ENCODE peak calls at places on chromosomes 13 and 19, in four cellular contexts. N, X, Z and G are unnamed samples.

GRCh38 chr13:30936920-30937319 is 4.5 kb downstream of the TEX26 start:
- DNase-seq in Z (no peak), N (no peak), X (no peak), G (no peak)

GRCh38 chr19:46654621-46655152 is 6.3 kb downstream of the DACT3 start:
- DNase-seq in N (no peak), X (peak; percentile 44), Z (peak; percentile 49), G (no peak)

GRCh38 chr19:41327499-41328156 is 17.7 kb downstream of the CCDC97 start:
- DNase-seq in N (peak; percentile 49), X (no peak), Z (peak; percentile 71), G (peak; percentile 66)

GRCh38 chr19:23832717-23833327 is 74.1 kb upstream of the ZNF681 start:
- DNase-seq in Z (no peak), N (no peak), X (no peak), G (no peak)

GRCh38 chr13:104657196-104657595 is 1591.0 kb upstream of the SLC10A2 start:
- DNase-seq in X (no peak), N (no peak), Z (no peak), G (no peak)

GRCh38 chr13:46687810-46688209 is 109.2 kb downstream of the ESD start:
- DNase-seq in Z (no peak), N (peak; percentile 46), X (peak; percentile 96), G (peak; percentile 75)

GRCh38 chr19:38869160-38869835 is 8.8 kb downstream of the RINL start:
- DNase-seq in Z (peak; percentile 67), N (no peak), X (peak; percentile 11), G (peak; percentile 46)

GRCh38 chr13:98954313-98954712 is 23.6 kb downstream of the DOCK9 start:
- DNase-seq in X (peak; percentile 83), Z (peak; percentile 47), N (no peak), G (peak; percentile 51)

GRCh38 chr19:33124207-33125098 is 7.5 kb upstream of the WDR88 start:
- DNase-seq in N (no peak), Z (no peak), X (peak; percentile 92), G (no peak)

GRCh38 chr19:22257381-22257780 is 28.9 kb upstream of the ZNF729 start:
- DNase-seq in N (no peak), Z (no peak), X (no peak), G (no peak)

GRCh38 chr19:32877323-32877912 is 7.9 kb upstream of the SLC7A9 start:
- DNase-seq in X (no peak), N (no peak), Z (peak; percentile 23), G (no peak)

GRCh38 chr13:96821381-96821780 is 172.9 kb downstream of the OXGR1 start:
- DNase-seq in X (no peak), N (peak; percentile 12), Z (no peak), G (no peak)

GRCh38 chr19:15463865-15464371 is 426 bp downstream of the RASAL3 start:
- DNase-seq in N (no peak), X (no peak), Z (no peak), G (peak; percentile 56)

GRCh38 chr19:38194061-38194701 is 29.8 kb downstream of the DPF1 start:
- DNase-seq in N (no peak), X (no peak), Z (no peak), G (no peak)

GRCh38 chr13:69618838-69619237 is 488.8 kb upstream of the ATXN8OS start:
- DNase-seq in X (no peak), Z (no peak), N (no peak), G (no peak)

GRCh38 chr19:17538684-17539287 is 16.7 kb upstream of the COLGALT1 start:
- DNase-seq in Z (no peak), N (no peak), X (peak; percentile 31), G (no peak)

GRCh38 chr13:60754691-60755090 is 357.7 kb downstream of the TDRD3 start:
- DNase-seq in N (no peak), Z (no peak), X (no peak), G (no peak)

GRCh38 chr19:17235618-17236413 is 9.8 kb downstream of the OCEL1 start:
- DNase-seq in X (peak; percentile 83), Z (peak; percentile 80), N (peak; percentile 76), G (peak; percentile 84)

GRCh38 chr13:81021284-81021683 is 680.4 kb upstream of the SPRY2 start:
- DNase-seq in Z (no peak), X (no peak), N (no peak), G (no peak)

GRCh38 chr13:70490320-70490935 is 382.2 kb upstream of the KLHL1 start:
- DNase-seq in N (no peak), Z (no peak), X (peak; percentile 19), G (no peak)

GRCh38 chr19:27679905-27680304 is 1533.0 kb downstream of the UQCRFS1 start:
- DNase-seq in N (no peak), X (no peak), Z (no peak), G (peak; percentile 1)

GRCh38 chr13:62631614-62632013 is 1216.0 kb upstream of the PCDH20 start:
- DNase-seq in N (peak; percentile 25), Z (no peak), X (no peak), G (no peak)

GRCh38 chr13:105048685-105049084 is 1486.8 kb downstream of the EFNB2 start:
- DNase-seq in X (no peak), Z (no peak), N (no peak), G (no peak)

GRCh38 chr13:94825507-94825906 is 113.2 kb upstream of the SOX21 start:
- DNase-seq in X (peak; percentile 66), N (no peak), Z (peak; percentile 62), G (peak; percentile 89)

GRCh38 chr19:49507803-49508494 is 4.5 kb upstream of the FCGRT start:
- DNase-seq in Z (no peak), X (no peak), N (no peak), G (no peak)

GRCh38 chr13:102244617-102245227 is 157.1 kb downstream of the FGF14 start:
- DNase-seq in Z (no peak), N (no peak), X (no peak), G (no peak)

GRCh38 chr13:60095300-60095699 is 68.4 kb downstream of the DIAPH3 start:
- DNase-seq in X (peak; percentile 12), N (no peak), Z (no peak), G (no peak)

GRCh38 chr13:34458756-34459462 is 483.2 kb upstream of the NBEA start:
- DNase-seq in N (no peak), Z (no peak), X (no peak), G (no peak)

DNA sequence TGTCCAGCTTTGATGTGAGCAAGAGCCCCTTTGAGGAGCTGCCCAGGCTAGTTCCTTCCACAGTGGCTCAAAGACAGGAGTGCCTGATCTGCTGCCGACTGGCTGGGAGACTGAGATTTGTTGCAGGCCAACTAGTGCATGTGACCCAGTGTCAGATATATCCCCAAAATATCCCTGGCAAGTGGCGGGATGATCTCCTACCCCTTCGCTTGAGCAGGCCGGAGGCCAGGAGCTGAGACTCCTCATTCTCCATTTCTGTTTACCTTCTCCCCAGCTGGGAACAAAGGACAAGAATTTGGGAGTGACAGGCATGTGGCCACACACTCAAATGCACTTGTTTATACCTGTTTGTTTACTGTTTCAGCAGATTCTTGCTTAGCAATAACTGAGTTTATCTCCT is 37.1 kb upstream of the XPO4 start:
- DNase-seq in X (peak; percentile 35), Z (no peak), N (no peak), G (no peak)
- H3K56ac ChIP-seq in X (peak overlapping the region; percentile 34), Z (no peak overlapping the region), N (no peak overlapping the region), G (no peak overlapping the region)

GRCh38 chr19:5122121-5122400 is 153.1 kb downstream of the KDM4B start:
- DNase-seq in N (no peak), Z (no peak), X (no peak), G (no peak)
- H3K56ac ChIP-seq in N (no peak overlapping the region), Z (no peak overlapping the region), X (no peak overlapping the region), G (no peak overlapping the region)

GRCh38 chr13:111462221-111462764 is 141.9 kb downstream of the TEX29 start:
- DNase-seq in X (no peak), Z (peak; percentile 41), N (no peak), G (no peak)
- H3K56ac ChIP-seq in X (no peak overlapping the region), Z (no peak overlapping the region), N (no peak overlapping the region), G (no peak overlapping the region)

DNA sequence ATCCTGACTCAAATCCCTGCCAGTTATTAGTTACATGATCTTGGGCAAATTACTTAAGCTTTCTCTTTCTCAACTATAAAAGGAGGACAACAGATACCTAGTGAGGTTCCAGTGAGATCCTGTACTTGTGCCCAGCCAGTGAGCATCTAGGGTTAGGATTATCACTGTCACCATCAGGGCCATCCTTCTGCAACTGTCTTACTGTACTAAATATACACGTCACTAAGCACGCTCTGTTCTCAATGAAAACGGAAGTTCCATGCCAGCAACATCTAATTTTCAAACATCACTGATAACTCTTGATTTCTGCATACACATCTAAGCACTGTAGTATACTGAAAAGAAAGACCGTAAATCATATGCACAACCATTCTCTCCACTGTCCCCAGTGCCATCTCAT is 70.0 kb downstream of the FOXO1 start:
- DNase-seq in X (no peak), N (no peak), Z (no peak), G (no peak)
- H3K56ac ChIP-seq in X (no peak overlapping the region), N (no peak overlapping the region), Z (no peak overlapping the region), G (no peak overlapping the region)

DNA sequence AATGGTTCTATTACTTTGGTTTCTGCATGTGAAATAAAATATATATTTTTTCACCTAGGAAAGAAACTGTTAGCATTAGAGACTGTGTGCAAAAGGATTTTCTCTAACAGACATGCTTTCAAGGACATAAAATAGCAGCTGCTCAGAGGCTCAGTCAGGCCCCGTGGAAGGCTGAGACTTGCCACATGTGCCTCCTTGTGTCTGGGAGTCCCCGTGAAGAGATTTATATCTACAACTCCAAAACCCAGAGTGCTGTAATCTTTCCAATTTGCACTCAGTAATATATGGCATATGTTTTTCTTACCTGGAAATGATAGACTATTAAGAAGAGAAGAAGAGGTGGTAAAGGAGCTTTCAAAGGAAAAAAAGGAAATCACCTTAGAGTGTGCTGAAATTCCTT is 371.6 kb upstream of the OBI1 start:
- DNase-seq in Z (no peak), X (no peak), N (no peak), G (no peak)
- H3K56ac ChIP-seq in Z (no peak overlapping the region), X (no peak overlapping the region), N (no peak overlapping the region), G (no peak overlapping the region)

GRCh38 chr19:51821921-51822716 is 27.2 kb downstream of the FPR3 start:
- DNase-seq in Z (no peak), N (no peak), X (no peak), G (no peak)
- H3K56ac ChIP-seq in Z (no peak overlapping the region), N (no peak overlapping the region), X (no peak overlapping the region), G (no peak overlapping the region)

GRCh38 chr19:28855216-28855615 is 357.7 kb downstream of the UQCRFS1 start:
- DNase-seq in Z (no peak), N (no peak), X (no peak), G (no peak)
- H3K56ac ChIP-seq in Z (no peak overlapping the region), N (no peak overlapping the region), X (no peak overlapping the region), G (no peak overlapping the region)